ENCODE peak calls at places on chromosomes 4 and X, in ten cellular contexts. A, G, L, W, X, U, E, D, C and R are unnamed samples.

GRCh38 chr4:35125995-35126712 is 1118.2 kb downstream of the ARAP2 start:
- DNase-seq in W (no peak), X (no peak), L (no peak), G (no peak), A (no peak), D (no peak), U (no peak), C (no peak), E (peak; percentile 81), R (no peak)

GRCh38 chrX:134551365-134552095 is 91.6 kb downstream of the HPRT1 start:
- DNase-seq in W (peak; percentile 61), D (no peak), E (peak; percentile 22), C (no peak), G (no peak), U (no peak), A (no peak), L (peak; percentile 37), X (no peak), R (no peak)

GRCh38 chr4:82786794-82787193 is 11.8 kb downstream of the SCD5 start:
- DNase-seq in E (no peak), C (no peak), G (no peak), D (no peak), W (no peak), U (no peak), L (no peak), X (no peak), A (no peak), R (no peak)

GRCh38 chrX:48022100-48022499 is 15.3 kb downstream of the SPACA5 start:
- DNase-seq in U (no peak), D (no peak), L (no peak), X (no peak), C (no peak), A (no peak), G (no peak), E (no peak), W (no peak), R (no peak)

GRCh38 chr4:168564024-168564423 is 67.2 kb downstream of the PALLD start:
- DNase-seq in E (no peak), X (no peak), L (no peak), U (no peak), D (no peak), C (no peak), G (no peak), A (no peak), W (no peak), R (no peak)

GRCh38 chr4:6875431-6875831 is 34.2 kb upstream of the TBC1D14 start:
- DNase-seq in G (no peak), E (no peak), W (no peak), C (no peak), A (no peak), X (no peak), D (peak; percentile 27), L (no peak), U (no peak), R (peak; percentile 53)

GRCh38 chr4:184313710-184314659 is 96.3 kb upstream of the ENPP6 start:
- DNase-seq in G (no peak), X (no peak), A (no peak), E (no peak), D (no peak), C (no peak), W (no peak), U (no peak), L (no peak), R (no peak)

GRCh38 chr4:79650794-79651431 is 242.9 kb upstream of the GK2 start:
- DNase-seq in C (no peak), A (peak; percentile 33), L (no peak), D (no peak), W (peak; percentile 9), G (no peak), X (no peak), E (peak; percentile 78), U (peak; percentile 45), R (no peak)

GRCh38 chr4:105061720-105062119 is 85.0 kb upstream of the TET2 start:
- DNase-seq in D (no peak), W (no peak), C (no peak), G (no peak), A (no peak), E (no peak), U (peak; percentile 34), L (no peak), X (no peak), R (no peak)

GRCh38 chr4:113050361-113050760 is 908 bp downstream of the ANK2 start:
- DNase-seq in W (no peak), A (no peak), C (no peak), X (no peak), U (no peak), D (no peak), G (no peak), L (no peak), E (no peak), R (no peak)